ENCODE peak calls at places on chromosomes 3 and 15, in seven cellular contexts. D, U, F, C, M, O and Q are unnamed samples.

GRCh38 chr3:143597774-143598652 is 250.3 kb downstream of the SLC9A9 start:
- DNase-seq in F (no peak), D (no peak), U (no peak), C (no peak), O (no peak), M (no peak), Q (no peak)

GRCh38 chr15:78035861-78036476 is 41.5 kb downstream of the TBC1D2B start:
- DNase-seq in F (no peak), U (no peak), O (no peak), M (no peak), D (no peak), C (no peak), Q (no peak)

GRCh38 chr3:187943677-187944390 is 198.6 kb upstream of the BCL6 start:
- DNase-seq in U (peak; percentile 30), M (no peak), D (no peak), C (no peak), F (no peak), O (no peak), Q (no peak)

GRCh38 chr15:57031605-57032004 is 113.2 kb downstream of the TCF12 start:
- DNase-seq in M (no peak), U (peak; percentile 84), D (no peak), C (no peak), F (no peak), O (no peak), Q (no peak)

GRCh38 chr3:186102687-186103086 is 6.2 kb downstream of the ETV5 start:
- DNase-seq in C (no peak), D (no peak), M (no peak), U (no peak), O (no peak), F (no peak), Q (no peak)

GRCh38 chr3:107680698-107681097 is 157.9 kb downstream of the BBX start:
- DNase-seq in C (no peak), D (no peak), U (no peak), O (no peak), M (no peak), F (no peak), Q (no peak)

GRCh38 chr3:141093397-141093796 is 42.2 kb downstream of the SPSB4 start:
- DNase-seq in O (no peak), U (no peak), C (no peak), D (no peak), M (no peak), F (no peak), Q (peak; percentile 6)

GRCh38 chr3:47414161-47414564 is 33.3 kb downstream of the PTPN23 start:
- DNase-seq in C (peak; percentile 70), U (no peak), O (no peak), F (no peak), M (no peak), D (no peak), Q (no peak)

GRCh38 chr15:63054985-63055384 is 12.4 kb downstream of the TPM1 start:
- DNase-seq in U (no peak), O (no peak), M (no peak), D (no peak), F (no peak), C (no peak), Q (no peak)

GRCh38 chr15:63059075-63059474 is 16.5 kb downstream of the TPM1 start:
- DNase-seq in U (no peak), M (no peak), D (no peak), O (no peak), C (no peak), F (no peak), Q (no peak)

GRCh38 chr15:63059573-63060216 is 17.1 kb downstream of the TPM1 start:
- DNase-seq in F (no peak), D (no peak), C (no peak), M (no peak), U (no peak), O (no peak), Q (no peak)

GRCh38 chr15:63056843-63057242 is 14.3 kb downstream of the TPM1 start:
- DNase-seq in O (no peak), U (no peak), C (no peak), M (no peak), F (peak; percentile 58), D (peak; percentile 63), Q (no peak)

GRCh38 chr15:63057454-63058335 is 15.1 kb downstream of the TPM1 start:
- DNase-seq in M (no peak), F (no peak), C (no peak), D (no peak), O (no peak), U (no peak), Q (no peak)
- H3K4me1 ChIP-seq in M (no peaks in the 10 kb centered on the region), F (no peaks in the 10 kb centered on the region), C (peaks cover 44% of the 10 kb centered on the region), D (peaks cover 93% of the 10 kb centered on the region), O (peaks cover 21% of the 10 kb centered on the region), U (peaks cover 1% of the 10 kb centered on the region), Q (no peaks in the 10 kb centered on the region)

DNA sequence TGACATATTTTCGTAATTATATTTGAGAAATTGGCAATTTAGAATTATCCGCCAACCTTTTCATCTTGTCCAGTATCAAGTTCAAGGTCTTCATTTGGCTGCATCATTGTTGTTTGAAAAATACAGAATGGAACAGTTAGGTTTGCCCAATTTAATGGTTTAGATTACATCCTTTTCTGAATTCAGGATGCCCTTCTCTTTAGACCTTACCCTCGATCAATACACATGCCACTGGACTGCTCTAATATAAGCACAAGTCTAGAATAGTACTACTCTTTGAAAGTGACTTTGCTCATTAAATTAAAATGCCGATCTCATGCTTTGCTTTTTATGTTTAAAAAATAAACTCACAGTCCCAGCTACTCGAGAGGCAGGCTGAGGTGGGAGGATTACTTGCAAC is 44.5 kb downstream of the PXK start:
- DNase-seq in C (no peak), F (no peak), M (no peak), O (no peak), U (no peak), D (no peak), Q (no peak)
- H3K27ac ChIP-seq in C (no peak overlapping the region), F (no peak overlapping the region), M (no peak overlapping the region), O (no peak overlapping the region), U (no peak overlapping the region), D (no peak overlapping the region), Q (no peak overlapping the region)

GRCh38 chr3:10870296-10870695 is 54.3 kb downstream of the SLC6A11 start:
- DNase-seq in U (no peak), M (no peak), C (no peak), F (no peak), D (no peak), O (no peak), Q (no peak)

GRCh38 chr3:10873415-10873814 is 57.4 kb downstream of the SLC6A11 start:
- DNase-seq in U (no peak), F (no peak), O (no peak), D (no peak), C (no peak), M (no peak), Q (no peak)

DNA sequence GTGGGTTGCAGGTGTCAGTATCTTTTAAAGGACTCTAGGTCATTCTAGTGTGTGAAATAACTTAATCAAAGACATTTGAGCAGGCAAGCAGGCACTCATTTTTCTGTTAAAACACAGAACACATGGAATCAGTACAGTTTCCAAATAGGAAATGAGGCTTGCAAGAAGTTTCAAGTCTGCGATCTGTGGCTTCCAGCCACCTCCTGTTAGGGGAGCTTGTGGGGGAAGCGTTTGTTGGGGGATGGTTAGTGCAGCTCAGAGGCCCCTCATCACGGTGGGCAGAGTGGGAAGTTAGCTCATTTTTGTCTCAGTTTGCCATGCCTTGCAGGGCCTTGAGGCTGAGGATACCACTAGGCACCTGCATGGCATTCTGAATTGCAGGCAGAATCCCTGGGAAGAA is 59.9 kb downstream of the SLC6A11 start:
- DNase-seq in M (no peak), O (no peak), F (no peak), U (no peak), C (no peak), D (no peak), Q (no peak)
- H3K4me1 ChIP-seq in M (no peaks in the 10 kb centered on the region), O (no peaks in the 10 kb centered on the region), F (no peaks in the 10 kb centered on the region), U (no peaks in the 10 kb centered on the region), C (no peaks in the 10 kb centered on the region), D (no peaks in the 10 kb centered on the region), Q (no peaks in the 10 kb centered on the region)

GRCh38 chr3:171784387-171784786 is 25.9 kb downstream of the PLD1 start:
- DNase-seq in F (no peak), U (no peak), C (no peak), O (no peak), M (no peak), D (no peak), Q (no peak)
- H3K27ac ChIP-seq in F (no peak overlapping the region), U (no peak overlapping the region), C (no peak overlapping the region), O (no peak overlapping the region), M (no peak overlapping the region), D (no peak overlapping the region), Q (peak overlapping the region; percentile 74)

GRCh38 chr3:52205727-52206372 is 7.9 kb downstream of the ALAS1 start:
- DNase-seq in F (no peak), C (no peak), D (no peak), M (no peak), U (no peak), O (no peak), Q (no peak)
- H3K4me1 ChIP-seq in F (no peaks in the 10 kb centered on the region), C (peaks cover 51% of the 10 kb centered on the region), D (peaks cover 29% of the 10 kb centered on the region), M (peaks cover 7% of the 10 kb centered on the region), U (no peaks in the 10 kb centered on the region), O (no peaks in the 10 kb centered on the region), Q (no peaks in the 10 kb centered on the region)

GRCh38 chr3:193863657-193864323 is 270.8 kb downstream of the OPA1 start:
- DNase-seq in F (no peak), M (no peak), C (no peak), U (no peak), O (no peak), D (peak; percentile 67), Q (no peak)
- H3K27ac ChIP-seq in F (no peak overlapping the region), M (no peak overlapping the region), C (peak overlapping the region; percentile 46), U (no peak overlapping the region), O (no peak overlapping the region), D (peak overlapping the region; percentile 45), Q (no peak overlapping the region)

GRCh38 chr3:160781429-160781828 is 25.4 kb downstream of the PPM1L start:
- DNase-seq in M (no peak), C (no peak), O (no peak), F (no peak), D (no peak), U (no peak), Q (no peak)

GRCh38 chr3:160774172-160774571 is 18.1 kb downstream of the PPM1L start:
- DNase-seq in F (no peak), U (no peak), O (no peak), C (no peak), D (no peak), M (no peak), Q (no peak)

GRCh38 chr3:160773722-160774121 is 17.7 kb downstream of the PPM1L start:
- DNase-seq in O (no peak), U (no peak), C (no peak), D (no peak), M (no peak), F (no peak), Q (no peak)

GRCh38 chr3:160780246-160780645 is 24.2 kb downstream of the PPM1L start:
- DNase-seq in O (no peak), C (no peak), D (no peak), U (no peak), F (no peak), M (no peak), Q (no peak)

DNA sequence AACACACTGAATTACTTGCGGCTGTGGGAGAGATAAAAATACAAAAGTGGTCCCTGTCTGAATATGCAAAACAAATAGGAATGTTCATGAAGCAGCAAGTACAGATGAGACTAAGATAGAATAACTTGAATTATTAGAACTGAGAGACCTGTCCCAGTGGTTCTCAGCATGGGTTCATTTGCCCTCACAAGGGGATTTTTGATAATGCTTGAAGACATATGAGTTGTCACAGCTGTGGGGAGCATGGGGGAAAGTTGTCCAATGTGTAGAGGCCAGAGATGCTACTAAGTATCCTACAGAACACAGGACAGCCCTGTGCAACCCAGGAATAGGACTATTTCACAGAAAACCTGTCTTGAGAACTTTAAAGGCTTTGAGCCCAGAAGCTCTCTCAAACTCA is 22.4 kb downstream of the PPM1L start:
- DNase-seq in F (no peak), U (no peak), O (no peak), M (no peak), D (no peak), C (no peak), Q (no peak)
- H3K4me1 ChIP-seq in F (no peaks in the 10 kb centered on the region), U (no peaks in the 10 kb centered on the region), O (no peaks in the 10 kb centered on the region), M (no peaks in the 10 kb centered on the region), D (peaks cover 7% of the 10 kb centered on the region), C (peaks cover 15% of the 10 kb centered on the region), Q (no peaks in the 10 kb centered on the region)